ENCODE peak calls at places on chromosomes 6 and 20, in five cellular contexts. One of them, this sample, is unnamed.

GRCh38 chr20:62806383-62807050 is 1.9 kb downstream of the OGFR start:
- DNase-seq in CD8-positive, alpha-beta T cell: no peak
- DNase-seq in mammary epithelial cell: no peak
- DNase-seq in left ventricle myocardium inferior: no peak
- DNase-seq in Caco-2: no peak
- DNase-seq in this sample: no peak

GRCh38 chr6:2471474-2471873 is 226.1 kb upstream of the GMDS start:
- DNase-seq in CD8-positive, alpha-beta T cell: no peak
- DNase-seq in Caco-2: no peak
- DNase-seq in mammary epithelial cell: no peak
- DNase-seq in left ventricle myocardium inferior: no peak
- DNase-seq in this sample: no peak

GRCh38 chr6:37653933-37654565 is 43.6 kb downstream of the MDGA1 start:
- DNase-seq in mammary epithelial cell: peak; percentile 50
- DNase-seq in Caco-2: peak; percentile 53
- DNase-seq in left ventricle myocardium inferior: no peak
- DNase-seq in CD8-positive, alpha-beta T cell: peak; percentile 24
- DNase-seq in this sample: no peak

GRCh38 chr20:42483694-42484303 is 705.9 kb downstream of the PTPRT start:
- DNase-seq in CD8-positive, alpha-beta T cell: no peak
- DNase-seq in mammary epithelial cell: no peak
- DNase-seq in left ventricle myocardium inferior: no peak
- DNase-seq in Caco-2: peak; percentile 65
- DNase-seq in this sample: peak; percentile 21

GRCh38 chr20:45456632-45457031 is 12.9 kb upstream of the WFDC2 start:
- DNase-seq in mammary epithelial cell: peak; percentile 40
- DNase-seq in left ventricle myocardium inferior: no peak
- DNase-seq in CD8-positive, alpha-beta T cell: no peak
- DNase-seq in Caco-2: peak; percentile 73
- DNase-seq in this sample: no peak

GRCh38 chr20:37995856-37996625 is 37.2 kb downstream of the TTI1 start:
- DNase-seq in left ventricle myocardium inferior: no peak
- DNase-seq in Caco-2: no peak
- DNase-seq in CD8-positive, alpha-beta T cell: no peak
- DNase-seq in mammary epithelial cell: no peak
- DNase-seq in this sample: no peak

GRCh38 chr6:80003841-80004198 is 629 bp upstream of the TTK start:
- DNase-seq in Caco-2: no peak
- DNase-seq in CD8-positive, alpha-beta T cell: no peak
- DNase-seq in mammary epithelial cell: no peak
- DNase-seq in left ventricle myocardium inferior: no peak
- DNase-seq in this sample: peak; percentile 16

GRCh38 chr20:41058007-41058673 is 29.5 kb downstream of the TOP1 start:
- DNase-seq in Caco-2: peak; percentile 56
- DNase-seq in CD8-positive, alpha-beta T cell: no peak
- DNase-seq in mammary epithelial cell: peak; percentile 64
- DNase-seq in left ventricle myocardium inferior: no peak
- DNase-seq in this sample: no peak

GRCh38 chr20:3173582-3174441 is 463 bp upstream of the LZTS3 start:
- DNase-seq in mammary epithelial cell: peak; percentile 69
- DNase-seq in CD8-positive, alpha-beta T cell: peak; percentile 90
- DNase-seq in Caco-2: peak; percentile 89
- DNase-seq in left ventricle myocardium inferior: peak; percentile 93
- DNase-seq in this sample: peak; percentile 90

GRCh38 chr20:63134201-63134612 is 81.7 kb downstream of the YTHDF1 start:
- DNase-seq in left ventricle myocardium inferior: no peak
- DNase-seq in CD8-positive, alpha-beta T cell: no peak
- DNase-seq in mammary epithelial cell: no peak
- DNase-seq in Caco-2: peak; percentile 60
- DNase-seq in this sample: peak; percentile 11

GRCh38 chr20:21101453-21102251 is 4.5 kb downstream of the LINC00237 start:
- DNase-seq in Caco-2: peak; percentile 85
- DNase-seq in left ventricle myocardium inferior: no peak
- DNase-seq in mammary epithelial cell: no peak
- DNase-seq in CD8-positive, alpha-beta T cell: no peak
- DNase-seq in this sample: no peak

GRCh38 chr6:24882835-24883555 is 52.8 kb downstream of the RIPOR2 start:
- DNase-seq in left ventricle myocardium inferior: no peak
- DNase-seq in CD8-positive, alpha-beta T cell: no peak
- DNase-seq in mammary epithelial cell: no peak
- DNase-seq in Caco-2: no peak
- DNase-seq in this sample: no peak

GRCh38 chr20:44083220-44083933 is 103.6 kb downstream of the JPH2 start:
- DNase-seq in left ventricle myocardium inferior: peak; percentile 78
- DNase-seq in CD8-positive, alpha-beta T cell: no peak
- DNase-seq in mammary epithelial cell: peak; percentile 35
- DNase-seq in Caco-2: no peak
- DNase-seq in this sample: peak; percentile 63

GRCh38 chr6:11217360-11218076 is 14.9 kb downstream of the NEDD9 start:
- DNase-seq in Caco-2: no peak
- DNase-seq in mammary epithelial cell: no peak
- DNase-seq in left ventricle myocardium inferior: no peak
- DNase-seq in CD8-positive, alpha-beta T cell: no peak
- DNase-seq in this sample: no peak

GRCh38 chr20:36050436-36051317 is 82.3 kb downstream of the CNBD2 start:
- DNase-seq in left ventricle myocardium inferior: peak; percentile 91
- DNase-seq in mammary epithelial cell: peak; percentile 76
- DNase-seq in CD8-positive, alpha-beta T cell: peak; percentile 90
- DNase-seq in Caco-2: peak; percentile 99
- DNase-seq in this sample: peak; percentile 91

GRCh38 chr6:9467746-9468145 is 947.1 kb downstream of the TFAP2A start:
- DNase-seq in mammary epithelial cell: no peak
- DNase-seq in Caco-2: no peak
- DNase-seq in left ventricle myocardium inferior: no peak
- DNase-seq in CD8-positive, alpha-beta T cell: no peak
- DNase-seq in this sample: no peak

GRCh38 chr6:85628353-85628752 is 14.3 kb downstream of the SYNCRIP start:
- DNase-seq in Caco-2: no peak
- DNase-seq in CD8-positive, alpha-beta T cell: no peak
- DNase-seq in left ventricle myocardium inferior: no peak
- DNase-seq in mammary epithelial cell: no peak
- DNase-seq in this sample: no peak

GRCh38 chr6:75397806-75398465 is 95.7 kb downstream of the FILIP1 start:
- DNase-seq in mammary epithelial cell: no peak
- DNase-seq in CD8-positive, alpha-beta T cell: no peak
- DNase-seq in Caco-2: no peak
- DNase-seq in left ventricle myocardium inferior: no peak
- DNase-seq in this sample: no peak

GRCh38 chr6:43303751-43304331 is 4.8 kb downstream of the CRIP3 start:
- DNase-seq in left ventricle myocardium inferior: no peak
- DNase-seq in CD8-positive, alpha-beta T cell: no peak
- DNase-seq in mammary epithelial cell: no peak
- DNase-seq in Caco-2: no peak
- DNase-seq in this sample: no peak

GRCh38 chr6:89970609-89971337 is 76.5 kb downstream of the GJA10 start:
- DNase-seq in left ventricle myocardium inferior: no peak
- DNase-seq in mammary epithelial cell: peak; percentile 45
- DNase-seq in CD8-positive, alpha-beta T cell: no peak
- DNase-seq in Caco-2: no peak
- DNase-seq in this sample: peak; percentile 18

GRCh38 chr6:154510144-154510905 is at the start of gene CNKSR3:
- DNase-seq in Caco-2: peak; percentile 95
- DNase-seq in CD8-positive, alpha-beta T cell: no peak
- DNase-seq in mammary epithelial cell: peak; percentile 87
- DNase-seq in left ventricle myocardium inferior: peak; percentile 84
- DNase-seq in this sample: peak; percentile 89

GRCh38 chr6:52135217-52135616 is 47.8 kb upstream of the PKHD1 start:
- DNase-seq in mammary epithelial cell: no peak
- DNase-seq in left ventricle myocardium inferior: no peak
- DNase-seq in Caco-2: no peak
- DNase-seq in CD8-positive, alpha-beta T cell: no peak
- DNase-seq in this sample: no peak

GRCh38 chr20:47727170-47727880 is 58.0 kb downstream of the SULF2 start:
- DNase-seq in CD8-positive, alpha-beta T cell: peak; percentile 69
- DNase-seq in left ventricle myocardium inferior: peak; percentile 55
- DNase-seq in Caco-2: no peak
- DNase-seq in mammary epithelial cell: no peak
- DNase-seq in this sample: peak; percentile 41

GRCh38 chr6:148272084-148272483 is 70.6 kb upstream of the SASH1 start:
- DNase-seq in mammary epithelial cell: peak; percentile 19
- DNase-seq in CD8-positive, alpha-beta T cell: no peak
- DNase-seq in Caco-2: no peak
- DNase-seq in left ventricle myocardium inferior: no peak
- DNase-seq in this sample: no peak

GRCh38 chr6:2141644-2142290 is 103.6 kb downstream of the GMDS start:
- DNase-seq in Caco-2: no peak
- DNase-seq in left ventricle myocardium inferior: no peak
- DNase-seq in mammary epithelial cell: peak; percentile 17
- DNase-seq in CD8-positive, alpha-beta T cell: no peak
- DNase-seq in this sample: no peak

GRCh38 chr20:25033250-25033940 is 24.5 kb downstream of the ACSS1 start:
- DNase-seq in Caco-2: no peak
- DNase-seq in CD8-positive, alpha-beta T cell: no peak
- DNase-seq in left ventricle myocardium inferior: no peak
- DNase-seq in mammary epithelial cell: no peak
- DNase-seq in this sample: no peak

GRCh38 chr6:53627391-53628218 is 38.0 kb downstream of the KLHL31 start:
- DNase-seq in left ventricle myocardium inferior: no peak
- DNase-seq in CD8-positive, alpha-beta T cell: no peak
- DNase-seq in mammary epithelial cell: peak; percentile 70
- DNase-seq in Caco-2: no peak
- DNase-seq in this sample: no peak

DNA sequence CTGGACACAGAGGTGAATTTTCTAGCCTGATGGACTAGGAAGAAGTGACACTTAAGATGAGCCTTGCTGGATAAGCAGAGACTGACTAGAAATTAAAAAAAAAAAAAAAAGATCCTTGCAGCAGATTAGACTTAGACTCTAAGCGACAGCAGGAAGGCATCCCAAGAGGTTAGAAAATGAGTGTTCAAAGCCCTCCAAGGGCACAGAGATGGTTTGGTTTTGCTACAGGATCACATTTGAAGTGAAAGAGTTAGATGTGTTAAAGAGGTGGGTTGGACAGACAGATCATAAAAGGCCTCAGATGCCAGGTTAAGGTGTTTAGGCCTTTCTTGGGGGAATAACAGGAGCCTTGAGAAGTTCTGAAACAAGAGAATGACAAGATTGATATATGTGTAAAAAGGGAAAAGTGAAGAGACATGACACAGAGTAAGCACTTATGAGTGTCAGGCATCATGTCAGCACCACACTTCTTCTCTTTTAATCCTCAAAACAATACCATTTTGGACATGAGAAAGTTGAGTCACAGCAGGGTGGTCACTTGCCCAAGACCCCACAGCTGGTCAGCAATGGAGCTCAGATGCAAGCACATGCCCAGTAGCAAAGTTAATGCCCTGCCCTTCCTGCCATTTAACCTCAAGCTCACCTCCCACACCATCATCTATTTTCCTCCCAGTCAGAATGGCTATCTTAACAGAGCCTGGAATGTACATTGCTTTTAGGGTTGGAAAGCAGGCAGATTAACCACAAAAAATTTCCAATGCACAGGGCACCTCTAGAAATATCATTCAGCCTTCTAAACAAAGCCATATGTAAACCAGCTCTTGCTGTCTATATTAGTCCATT is 107.3 kb downstream of the FYN start:
- DNase-seq in CD8-positive, alpha-beta T cell: no peak
- DNase-seq in left ventricle myocardium inferior: no peak
- DNase-seq in mammary epithelial cell: no peak
- DNase-seq in Caco-2: no peak
- DNase-seq in this sample: no peak
- H3K4me1 ChIP-seq in CD8-positive, alpha-beta T cell: peaks cover 98% of the 10 kb centered on the region
- H3K4me1 ChIP-seq in left ventricle myocardium inferior: peaks cover 89% of the 10 kb centered on the region
- H3K4me1 ChIP-seq in mammary epithelial cell: no peaks in the 10 kb centered on the region
- H3K4me1 ChIP-seq in Caco-2: no peaks in the 10 kb centered on the region
- H3K4me1 ChIP-seq in this sample: peaks cover 77% of the 10 kb centered on the region

DNA sequence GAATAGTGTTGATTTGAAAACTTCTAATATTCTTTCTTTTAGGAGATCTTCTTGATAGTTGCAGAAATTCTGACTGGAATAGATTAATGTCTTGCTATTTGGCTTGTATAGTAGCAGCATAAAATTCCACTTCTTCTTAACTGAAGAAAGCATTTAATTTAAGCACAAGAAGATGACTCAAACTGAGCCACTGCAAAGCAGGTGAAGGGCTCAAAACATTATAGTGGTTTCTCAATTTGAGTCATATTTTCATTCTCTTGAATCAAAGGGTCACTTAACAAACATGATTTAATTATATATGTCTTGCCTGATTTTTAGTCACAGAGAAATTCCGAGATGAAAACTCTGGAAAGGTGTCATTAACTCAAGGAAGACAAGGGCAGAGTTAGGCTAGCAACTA is 239.3 kb downstream of the ZNF217 start:
- DNase-seq in left ventricle myocardium inferior: no peak
- DNase-seq in CD8-positive, alpha-beta T cell: no peak
- DNase-seq in mammary epithelial cell: no peak
- DNase-seq in Caco-2: no peak
- DNase-seq in this sample: no peak
- H3K4me3 ChIP-seq in left ventricle myocardium inferior: no peak overlapping the region
- H3K4me3 ChIP-seq in CD8-positive, alpha-beta T cell: no peak overlapping the region
- H3K4me3 ChIP-seq in mammary epithelial cell: no peak overlapping the region
- H3K4me3 ChIP-seq in Caco-2: no peak overlapping the region
- H3K4me3 ChIP-seq in this sample: no peak overlapping the region

DNA sequence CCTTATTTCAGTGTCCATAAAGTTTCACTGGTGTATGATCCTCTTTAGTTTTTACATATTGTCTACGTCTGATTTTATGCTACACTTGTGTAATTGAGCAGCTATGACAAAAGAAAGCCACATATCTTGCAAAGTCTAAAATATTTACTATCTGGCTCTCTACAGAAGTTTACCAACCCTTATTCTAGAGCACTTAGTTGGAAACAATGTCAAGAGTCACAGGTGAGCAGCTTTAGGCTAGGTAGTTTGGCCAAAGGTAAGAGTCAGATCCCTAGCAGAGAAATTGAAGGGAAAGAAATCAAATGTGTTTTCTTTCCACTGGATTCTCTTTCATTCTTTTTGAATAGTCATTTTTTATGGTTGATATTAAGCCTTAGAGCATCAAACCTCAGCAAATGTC is 34.7 kb upstream of the STXBP5 start:
- DNase-seq in mammary epithelial cell: no peak
- DNase-seq in left ventricle myocardium inferior: no peak
- DNase-seq in Caco-2: no peak
- DNase-seq in CD8-positive, alpha-beta T cell: no peak
- DNase-seq in this sample: no peak
- H3K4me1 ChIP-seq in mammary epithelial cell: peaks cover 21% of the 10 kb centered on the region
- H3K4me1 ChIP-seq in left ventricle myocardium inferior: no peaks in the 10 kb centered on the region
- H3K4me1 ChIP-seq in Caco-2: no peaks in the 10 kb centered on the region
- H3K4me1 ChIP-seq in CD8-positive, alpha-beta T cell: no peaks in the 10 kb centered on the region
- H3K4me1 ChIP-seq in this sample: peaks cover 5% of the 10 kb centered on the region

DNA sequence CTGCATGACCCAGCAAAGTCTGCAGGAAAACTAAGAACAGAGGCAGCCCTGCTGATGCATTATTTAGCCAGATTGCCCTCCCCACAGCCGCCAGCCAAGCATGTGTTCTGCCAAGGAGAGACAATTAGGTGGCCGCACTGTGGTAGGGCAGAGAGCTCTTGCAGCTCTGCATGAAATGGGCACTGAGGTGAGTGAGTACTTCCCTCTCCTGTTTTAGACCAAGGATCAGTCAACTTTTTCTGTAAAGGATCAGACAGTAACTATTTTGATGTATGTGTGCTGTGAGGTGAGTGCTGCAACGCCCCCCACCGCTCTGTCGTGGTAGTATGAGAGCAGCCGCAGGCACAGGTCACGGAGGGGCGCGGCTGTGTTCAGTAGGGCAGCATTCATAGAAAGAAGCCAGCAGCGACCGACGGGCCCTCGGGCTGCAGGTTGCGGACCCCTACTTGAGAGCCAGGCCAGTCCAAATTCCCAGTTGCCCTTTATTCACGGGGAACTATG is 23.8 kb upstream of the FAM50B start:
- DNase-seq in left ventricle myocardium inferior: peak; percentile 63
- DNase-seq in CD8-positive, alpha-beta T cell: no peak
- DNase-seq in Caco-2: no peak
- DNase-seq in mammary epithelial cell: peak; percentile 60
- DNase-seq in this sample: peak; percentile 49
- H3K4me3 ChIP-seq in left ventricle myocardium inferior: peak overlapping the region; percentile 46
- H3K4me3 ChIP-seq in CD8-positive, alpha-beta T cell: no peak overlapping the region
- H3K4me3 ChIP-seq in Caco-2: no peak overlapping the region
- H3K4me3 ChIP-seq in mammary epithelial cell: no peak overlapping the region
- H3K4me3 ChIP-seq in this sample: no peak overlapping the region